ENCODE peak calls at places on chromosome 15, in six cellular contexts. H is Peyer's patch, Z is suprapubic skin, M is prostate gland, O is K562, D is A549. F is an unnamed sample. For H3K4me1, the result is how much of the 10 kb centered on the place peaks cover.

GRCh38 chr15:57094594-57095257 is 176.3 kb downstream of the TCF12 start:
- DNase-seq in Z (no peak), O (no peak), M (no peak), H (no peak), D (no peak), F (no peak)

GRCh38 chr15:36024066-36024465 is 478.1 kb upstream of the DPH6 start:
- DNase-seq in H (no peak), Z (no peak), D (no peak), M (no peak), O (no peak), F (no peak)

GRCh38 chr15:28942046-28942445 is 56.3 kb downstream of the APBA2 start:
- DNase-seq in O (no peak), D (no peak), Z (peak), H (no peak), M (no peak), F (peak)

GRCh38 chr15:96358006-96358794 is 27.7 kb downstream of the NR2F2 start:
- DNase-seq in H (no peak), M (no peak), O (no peak), D (no peak), Z (peak), F (no peak)

GRCh38 chr15:38769492-38769891 is 204.9 kb upstream of the RASGRP1 start:
- DNase-seq in O (no peak), Z (no peak), M (no peak), D (no peak), H (no peak), F (no peak)

GRCh38 chr15:40412095-40412759 is 6.6 kb downstream of the IVD start:
- DNase-seq in M (no peak), Z (no peak), D (no peak), H (peak), O (no peak), F (peak)

GRCh38 chr15:89143503-89144162 is 55.4 kb downstream of the ABHD2 start:
- DNase-seq in O (no peak), H (no peak), M (no peak), D (no peak), Z (no peak), F (no peak)

GRCh38 chr15:57589276-57590073 is 2.2 kb upstream of the MYZAP start:
- DNase-seq in H (no peak), O (no peak), Z (no peak), M (no peak), D (no peak), F (no peak)

GRCh38 chr15:86685263-86685662 is 605.6 kb downstream of the AGBL1 start:
- DNase-seq in Z (no peak), H (no peak), M (no peak), O (no peak), D (no peak), F (no peak)
- TF ChIP-seq POLR2A in Z (no peak), H (no peak), M (no peak), O (no peak), D (no peak), F (no peak)

GRCh38 chr15:48177383-48177874 is 666 bp downstream of the MYEF2 start:
- DNase-seq in D (peak), O (no peak), Z (no peak), H (no peak), M (no peak), F (no peak)

GRCh38 chr15:48177875-48178611 is at the start of gene MYEF2:
- DNase-seq in H (peak), M (peak), D (peak), O (peak), Z (peak), F (peak)

GRCh38 chr15:48176957-48177356 is 1.1 kb downstream of the MYEF2 start:
- DNase-seq in M (no peak), H (no peak), O (no peak), D (no peak), Z (no peak), F (no peak)

GRCh38 chr15:48175126-48175525 is 3.0 kb downstream of the MYEF2 start:
- DNase-seq in Z (no peak), O (no peak), D (no peak), H (no peak), M (no peak), F (no peak)

GRCh38 chr15:48176097-48176496 is 2.0 kb downstream of the MYEF2 start:
- DNase-seq in O (no peak), M (no peak), H (no peak), Z (no peak), D (no peak), F (no peak)
- H3K4me3 ChIP-seq in O (no peak), M (no peak), H (no peak), Z (no peak), D (no peak), F (no peak)

GRCh38 chr15:31367730-31368344 is 41.2 kb downstream of the KLF13 start:
- DNase-seq in D (no peak), M (no peak), O (no peak), H (no peak), Z (no peak), F (no peak)
- H3K4me1 ChIP-seq in D (under half), M (under half), O (under half), H (half or more), Z (half or more), F (half or more)

DNA sequence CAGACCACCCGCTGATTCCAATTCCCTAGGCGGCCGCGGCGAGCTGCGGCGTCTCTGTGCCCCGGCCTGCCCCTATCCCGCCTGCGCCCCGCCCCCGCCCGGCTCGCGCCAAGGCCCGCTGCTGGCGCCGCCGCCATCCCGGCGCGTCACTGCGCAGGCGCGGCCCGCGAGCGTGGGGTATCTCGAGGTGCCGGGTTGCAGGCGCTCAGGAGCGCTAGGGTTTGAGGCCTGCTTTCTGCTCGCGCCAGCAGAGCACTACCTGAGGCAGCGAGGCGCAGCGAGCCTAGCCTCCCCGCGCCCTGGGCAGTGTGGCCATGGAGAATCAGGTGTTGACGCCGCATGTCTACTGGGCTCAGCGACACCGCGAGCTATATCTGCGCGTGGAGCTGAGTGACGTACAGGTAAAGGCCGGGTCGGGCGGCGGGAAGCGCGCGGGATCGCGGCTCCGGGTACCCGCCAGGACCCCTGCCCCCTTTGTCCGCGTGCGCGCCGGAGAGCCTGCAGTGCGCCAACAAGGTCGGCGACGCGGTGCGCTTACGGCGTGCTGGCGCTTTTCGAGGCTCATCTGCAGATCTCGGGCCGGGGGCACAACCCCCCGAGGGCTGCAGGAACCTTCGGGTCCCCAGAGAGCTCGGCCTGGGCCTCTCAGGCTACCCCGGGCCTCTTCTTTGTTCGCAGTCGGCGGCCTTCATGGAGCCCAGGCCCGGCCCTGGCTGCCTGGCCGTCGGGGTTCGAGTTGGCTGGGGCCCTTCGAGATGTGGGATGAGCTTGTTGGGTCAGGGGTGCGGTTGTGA is at the start of gene HACD3:
- DNase-seq in Z (peak), H (peak), D (peak), M (peak), O (peak), F (peak)
- TF ChIP-seq POLR2A in Z (peak), H (no peak), D (peak), M (peak), O (peak), F (peak)

F was measured in body of pancreas.